ENCODE peak calls at places on chromosomes 7 and 10, in seven cellular contexts. Q, J, D, P, S, T and U are unnamed samples.

GRCh38 chr10:82982110-82982608 is 1107.2 kb downstream of the NRG3 start:
- DNase-seq in Q (no peak), J (peak), D (no peak), P (no peak), S (no peak), T (no peak), U (no peak)

GRCh38 chr10:55746002-55746401 is 615.1 kb downstream of the ZWINT start:
- DNase-seq in Q (no peak), J (no peak), D (no peak), P (no peak), S (no peak), T (no peak), U (no peak)

GRCh38 chr7:1547777-1548437 is 8.1 kb downstream of the TMEM184A start:
- DNase-seq in Q (no peak), J (no peak), D (no peak), P (no peak), S (no peak), T (peak), U (no peak)

GRCh38 chr10:5090551-5090950 is 3.7 kb upstream of the AKR1C3 start:
- DNase-seq in Q (no peak), J (no peak), D (no peak), P (no peak), S (no peak), T (no peak), U (no peak)

GRCh38 chr10:87976101-87976743 is 112.8 kb downstream of the PTEN start:
- DNase-seq in Q (no peak), J (peak), D (no peak), P (no peak), S (no peak), T (no peak), U (no peak)

GRCh38 chr7:17325364-17325763 is 26.9 kb downstream of the AHR start:
- DNase-seq in Q (no peak), J (peak), D (no peak), P (no peak), S (no peak), T (no peak), U (no peak)

GRCh38 chr10:47181057-47181849 is 118.7 kb upstream of the GDF10 start:
- DNase-seq in Q (no peak), J (no peak), D (no peak), P (no peak), S (no peak), T (no peak), U (peak)

GRCh38 chr7:130228840-130229239 is 21.2 kb downstream of the SSMEM1 start:
- DNase-seq in Q (no peak), J (no peak), D (no peak), P (no peak), S (no peak), T (no peak), U (no peak)

GRCh38 chr7:83850037-83850619 is 201.2 kb upstream of the SEMA3E start:
- DNase-seq in Q (no peak), J (no peak), D (no peak), P (no peak), S (no peak), T (no peak), U (no peak)

GRCh38 chr10:43693602-43694001 is 44.9 kb upstream of the ZNF32 start:
- DNase-seq in Q (no peak), J (peak), D (no peak), P (no peak), S (no peak), T (no peak), U (no peak)

GRCh38 chr10:77301305-77301730 is 336.3 kb downstream of the KCNMA1 start:
- DNase-seq in Q (no peak), J (peak), D (no peak), P (no peak), S (no peak), T (no peak), U (no peak)

GRCh38 chr10:110207805-110208613 is 604 bp downstream of the MXI1 start:
- DNase-seq in Q (peak), J (peak), D (peak), P (no peak), S (no peak), T (no peak), U (peak)

GRCh38 chr10:103350522-103351260 is at the start of gene PCGF6:
- DNase-seq in Q (peak), J (peak), D (peak), P (no peak), S (peak), T (peak), U (peak)

GRCh38 chr7:40329601-40330153 is 194.9 kb downstream of the SUGCT start:
- DNase-seq in Q (no peak), J (peak), D (no peak), P (no peak), S (no peak), T (no peak), U (no peak)

GRCh38 chr7:122311719-122312118 is 7.2 kb upstream of the FEZF1 start:
- DNase-seq in Q (no peak), J (no peak), D (no peak), P (no peak), S (peak), T (no peak), U (no peak)

GRCh38 chr10:47456096-47456485 is 27.8 kb downstream of the ANXA8 start:
- DNase-seq in Q (no peak), J (no peak), D (no peak), P (no peak), S (no peak), T (no peak), U (no peak)

GRCh38 chr7:355568-355967 is 65.6 kb downstream of the FOXL3 start:
- DNase-seq in Q (no peak), J (no peak), D (no peak), P (no peak), S (no peak), T (no peak), U (no peak)

GRCh38 chr7:356087-356486 is 66.1 kb downstream of the FOXL3 start:
- DNase-seq in Q (no peak), J (no peak), D (no peak), P (no peak), S (no peak), T (no peak), U (no peak)

GRCh38 chr7:354597-355470 is 64.9 kb downstream of the FOXL3 start:
- DNase-seq in Q (no peak), J (no peak), D (no peak), P (no peak), S (no peak), T (no peak), U (no peak)

GRCh38 chr7:351681-352480 is 61.9 kb downstream of the FOXL3 start:
- DNase-seq in Q (no peak), J (no peak), D (no peak), P (no peak), S (no peak), T (no peak), U (no peak)

DNA sequence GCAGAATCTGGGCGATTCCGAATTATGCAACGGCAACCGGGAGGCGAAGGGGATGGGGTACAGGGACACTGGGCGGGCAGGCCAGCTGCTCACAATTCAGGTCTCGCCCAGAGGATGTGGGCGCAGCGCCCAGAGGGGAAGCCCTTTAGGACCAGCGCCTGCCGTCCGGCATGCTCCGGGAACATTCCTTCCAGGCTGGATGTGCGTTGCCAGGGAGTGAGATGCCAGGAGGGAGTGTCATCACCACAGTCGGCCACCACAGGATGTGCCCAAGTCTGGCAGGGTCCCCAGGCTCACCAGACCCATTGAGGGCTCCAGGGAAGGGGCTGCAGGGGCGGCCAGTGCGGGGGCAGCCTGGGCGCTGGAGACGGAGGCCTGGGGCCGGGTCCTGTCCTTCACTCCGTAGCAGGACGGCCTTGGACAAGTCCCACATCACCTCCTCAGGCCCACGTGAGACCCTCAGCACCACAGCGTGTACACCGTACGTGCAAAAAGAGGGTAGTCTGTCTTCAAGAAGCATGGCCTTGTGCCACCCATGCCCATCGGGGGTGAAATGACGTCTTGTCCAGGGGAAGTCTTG is 63.9 kb downstream of the FOXL3 start:
- DNase-seq in Q (no peak), J (no peak), D (no peak), P (no peak), S (no peak), T (peak), U (no peak)
- TF ChIP-seq POLR2A in Q (no peak), J (no peak), D (no peak), P (no peak), S (no peak), T (no peak), U (no peak)

GRCh38 chr7:41699532-41699931 is 3.4 kb downstream of the INHBA start:
- DNase-seq in Q (peak), J (peak), D (no peak), P (no peak), S (no peak), T (no peak), U (no peak)

GRCh38 chr7:41696323-41696916 is 6.5 kb downstream of the INHBA start:
- DNase-seq in Q (peak), J (peak), D (peak), P (no peak), S (peak), T (peak), U (peak)

GRCh38 chr7:41700044-41700471 is 2.8 kb downstream of the INHBA start:
- DNase-seq in Q (no peak), J (peak), D (no peak), P (no peak), S (no peak), T (no peak), U (no peak)

GRCh38 chr7:41698114-41698513 is 4.8 kb downstream of the INHBA start:
- DNase-seq in Q (no peak), J (peak), D (no peak), P (no peak), S (no peak), T (no peak), U (no peak)

GRCh38 chr7:41698726-41699125 is 4.2 kb downstream of the INHBA start:
- DNase-seq in Q (no peak), J (peak), D (peak), P (no peak), S (no peak), T (no peak), U (no peak)
- H3K4me3 ChIP-seq in Q (peak), J (peak), D (peak), P (peak), S (peak), T (peak), U (no peak)

GRCh38 chr10:34075269-34075926 is 739.7 kb downstream of the PARD3 start:
- DNase-seq in Q (no peak), J (no peak), D (peak), P (no peak), S (no peak), T (peak), U (no peak)

GRCh38 chr10:34076443-34076842 is 738.7 kb downstream of the PARD3 start:
- DNase-seq in Q (no peak), J (no peak), D (no peak), P (no peak), S (no peak), T (no peak), U (no peak)

GRCh38 chr10:34079702-34080484 is 735.2 kb downstream of the PARD3 start:
- DNase-seq in Q (no peak), J (no peak), D (no peak), P (no peak), S (no peak), T (no peak), U (no peak)

GRCh38 chr10:34078798-34079470 is 736.2 kb downstream of the PARD3 start:
- DNase-seq in Q (peak), J (no peak), D (no peak), P (no peak), S (peak), T (no peak), U (no peak)

GRCh38 chr10:34078017-34078416 is 737.1 kb downstream of the PARD3 start:
- DNase-seq in Q (no peak), J (no peak), D (no peak), P (no peak), S (no peak), T (no peak), U (no peak)
- TF ChIP-seq CTCF in Q (no peak), J (peak), D (no peak), P (no peak), S (peak), T (no peak), U (no peak)

GRCh38 chr10:33783557-33783956 is 449.1 kb upstream of the NRP1 start:
- DNase-seq in Q (no peak), J (no peak), D (no peak), P (no peak), S (no peak), T (no peak), U (no peak)
- TF ChIP-seq POLR2A in Q (no peak), J (no peak), D (no peak), P (no peak), S (no peak), T (no peak), U (no peak)

DNA sequence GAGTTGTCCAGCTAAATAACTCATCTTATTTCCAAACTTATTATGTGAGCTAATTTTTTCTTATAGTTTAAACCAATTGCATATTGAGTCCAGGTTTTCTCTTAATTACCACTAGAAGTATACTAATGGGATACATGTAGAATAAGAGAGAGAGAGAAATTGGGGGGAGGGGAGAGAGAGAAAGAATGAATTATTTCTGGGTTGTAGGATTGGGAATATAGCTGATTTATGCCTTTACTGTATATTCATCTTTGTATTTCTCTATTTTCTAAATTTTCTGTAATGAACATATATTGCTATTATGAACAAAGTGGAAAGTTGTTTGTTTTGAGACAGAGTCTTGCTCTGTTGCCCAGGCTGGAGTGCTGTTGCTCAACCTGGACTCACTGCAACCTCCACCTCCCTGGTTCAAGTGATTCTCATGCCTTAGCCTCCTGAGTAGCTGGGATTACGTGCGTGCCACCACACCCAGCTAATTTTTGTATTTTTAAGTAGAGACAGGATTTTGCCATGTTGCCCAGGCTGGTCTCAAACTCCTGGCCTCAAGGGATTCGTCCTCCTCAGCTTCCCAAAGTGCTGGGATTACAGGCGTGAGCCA is 26.1 kb upstream of the ITGB1 start:
- DNase-seq in Q (no peak), J (no peak), D (no peak), P (no peak), S (no peak), T (no peak), U (no peak)
- H3K4me3 ChIP-seq in Q (no peak), J (no peak), D (no peak), P (no peak), S (no peak), T (no peak), U (no peak)

GRCh38 chr10:7400068-7400824 is 10.6 kb downstream of the SFMBT2 start:
- DNase-seq in Q (no peak), J (no peak), D (no peak), P (no peak), S (peak), T (no peak), U (no peak)

GRCh38 chr10:7397049-7397448 is 13.8 kb downstream of the SFMBT2 start:
- DNase-seq in Q (no peak), J (peak), D (no peak), P (no peak), S (no peak), T (no peak), U (no peak)

GRCh38 chr10:7399533-7399932 is 11.3 kb downstream of the SFMBT2 start:
- DNase-seq in Q (no peak), J (no peak), D (no peak), P (no peak), S (no peak), T (no peak), U (no peak)

GRCh38 chr10:7401156-7401555 is 9.7 kb downstream of the SFMBT2 start:
- DNase-seq in Q (no peak), J (no peak), D (no peak), P (no peak), S (no peak), T (no peak), U (no peak)

DNA sequence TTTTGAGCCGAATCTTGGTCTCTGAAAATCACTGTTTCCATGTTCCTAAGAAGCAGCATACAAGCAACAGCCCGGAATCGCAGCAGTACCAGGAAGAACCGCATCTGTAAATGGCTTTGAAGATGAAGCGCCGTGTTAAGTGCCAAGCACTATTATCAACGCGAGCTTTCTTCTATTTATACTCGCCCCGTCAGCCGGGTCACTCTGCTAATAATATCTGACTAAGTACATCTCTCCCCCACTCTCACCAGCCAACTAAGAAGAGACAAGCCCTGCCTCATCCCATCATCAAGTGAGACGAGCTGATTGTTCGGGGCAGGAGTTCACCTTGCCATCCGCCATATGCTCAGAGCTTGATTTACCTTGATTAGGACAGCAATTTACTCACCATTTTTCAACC is 13.2 kb downstream of the SFMBT2 start:
- DNase-seq in Q (no peak), J (no peak), D (no peak), P (no peak), S (no peak), T (peak), U (no peak)
- TF ChIP-seq CTCF in Q (no peak), J (no peak), D (no peak), P (no peak), S (no peak), T (no peak), U (no peak)

DNA sequence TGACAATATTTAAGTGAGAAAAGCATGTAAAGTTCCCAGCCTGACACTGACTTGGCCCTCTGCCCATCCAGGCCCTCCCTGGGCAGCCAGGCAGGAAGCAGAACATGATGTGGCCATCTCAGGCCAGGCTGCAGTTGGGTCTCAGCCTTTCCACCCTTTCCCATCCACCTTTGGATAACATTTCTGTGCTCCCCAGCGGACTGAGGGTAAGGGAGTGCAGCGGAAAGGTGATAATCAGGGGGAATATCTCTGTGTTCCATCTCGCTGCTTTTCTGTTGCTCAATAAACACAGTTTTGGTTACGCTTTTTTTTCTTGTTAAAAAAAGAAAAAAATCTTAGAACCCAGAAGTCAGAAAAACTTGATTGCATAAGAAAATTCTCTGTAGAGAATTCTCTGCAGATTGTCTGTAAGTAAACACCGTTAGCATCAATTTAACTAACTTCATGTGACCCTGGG is 37.2 kb upstream of the TARP start:
- DNase-seq in Q (no peak), J (no peak), D (no peak), P (no peak), S (peak), T (peak), U (no peak)
- TF ChIP-seq POLR2A in Q (no peak), J (no peak), D (no peak), P (no peak), S (no peak), T (no peak), U (no peak)

GRCh38 chr10:68543004-68543918 is 15.9 kb upstream of the SLC25A16 start:
- DNase-seq in Q (no peak), J (peak), D (no peak), P (no peak), S (no peak), T (peak), U (no peak)
- H3K4me3 ChIP-seq in Q (no peak), J (no peak), D (no peak), P (no peak), S (no peak), T (no peak), U (no peak)

DNA sequence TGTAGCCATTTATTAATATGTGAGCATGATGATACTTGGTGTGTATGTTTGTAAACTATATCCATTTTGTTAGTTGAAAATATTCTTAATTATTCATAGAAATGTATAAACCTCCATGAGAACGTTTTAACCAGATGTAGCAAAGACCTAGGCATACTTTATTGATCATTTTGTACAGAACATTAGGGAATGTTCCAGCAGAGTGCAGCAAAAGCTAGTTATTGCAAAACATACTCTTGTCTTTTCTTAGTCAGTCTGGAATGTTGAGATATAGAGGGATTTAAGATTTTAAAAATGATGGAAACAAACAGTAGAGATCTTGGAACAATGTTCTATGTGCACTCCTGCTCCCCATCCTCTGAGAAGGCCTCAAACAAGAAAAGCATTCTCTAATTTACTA is 292.0 kb downstream of the BBS9 start:
- DNase-seq in Q (no peak), J (peak), D (no peak), P (no peak), S (no peak), T (no peak), U (no peak)
- TF ChIP-seq CTCF in Q (no peak), J (peak), D (no peak), P (no peak), S (no peak), T (no peak), U (no peak)

DNA sequence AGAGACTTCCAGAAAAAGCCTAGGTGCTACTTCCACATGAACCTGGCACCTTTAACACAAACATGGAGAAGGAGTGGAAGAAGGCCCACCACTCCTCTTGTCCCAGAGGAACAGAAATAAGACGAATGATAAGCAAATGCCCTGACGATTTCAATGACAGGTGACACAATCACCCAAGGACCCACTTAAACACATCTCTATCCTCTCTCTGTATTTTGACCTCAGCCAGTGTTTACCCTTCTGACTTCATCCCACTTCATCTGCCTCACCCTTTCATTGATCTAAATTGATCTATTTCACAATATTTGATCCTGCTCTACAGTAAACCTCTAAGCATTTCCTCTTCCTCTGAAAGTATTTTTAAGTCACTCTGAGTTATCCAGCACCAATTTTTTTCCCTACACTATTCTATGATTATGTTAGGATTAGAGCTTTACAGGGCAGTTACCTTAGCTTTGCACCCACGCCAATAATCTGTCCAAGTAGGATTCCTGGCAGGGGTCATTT is 9.1 kb downstream of the GOT1 start:
- DNase-seq in Q (no peak), J (no peak), D (no peak), P (no peak), S (no peak), T (no peak), U (no peak)
- TF ChIP-seq POLR2A in Q (no peak), J (no peak), D (no peak), P (no peak), S (no peak), T (no peak), U (no peak)